ENCODE peak calls at places on chromosomes 2 and 18, in seven cellular contexts. One of them, this sample, is unnamed.

GRCh38 chr2:182559623-182560022 is 132.8 kb upstream of the PDE1A start:
- DNase-seq in psoas muscle: no peak
- DNase-seq in activated gamma-delta T cell: no peak
- DNase-seq in colonic mucosa: no peak
- DNase-seq in NCI-H2171: no peak
- DNase-seq in cardiac muscle cell: no peak
- DNase-seq in SHP77: no peak
- DNase-seq in this sample: no peak

GRCh38 chr2:188369365-188369764 is 77.7 kb downstream of the GULP1 start:
- DNase-seq in activated gamma-delta T cell: no peak
- DNase-seq in colonic mucosa: peak; percentile 36
- DNase-seq in NCI-H2171: no peak
- DNase-seq in cardiac muscle cell: peak; percentile 73
- DNase-seq in psoas muscle: no peak
- DNase-seq in SHP77: no peak
- DNase-seq in this sample: peak; percentile 43

GRCh38 chr2:23312996-23313606 is 71.9 kb upstream of the KLHL29 start:
- DNase-seq in SHP77: no peak
- DNase-seq in psoas muscle: no peak
- DNase-seq in NCI-H2171: no peak
- DNase-seq in colonic mucosa: no peak
- DNase-seq in activated gamma-delta T cell: no peak
- DNase-seq in cardiac muscle cell: peak; percentile 34
- DNase-seq in this sample: peak; percentile 25

GRCh38 chr2:232779935-232780334 is 3.6 kb upstream of the KCNJ13 start:
- DNase-seq in NCI-H2171: no peak
- DNase-seq in colonic mucosa: peak; percentile 38
- DNase-seq in activated gamma-delta T cell: no peak
- DNase-seq in SHP77: no peak
- DNase-seq in cardiac muscle cell: no peak
- DNase-seq in psoas muscle: no peak
- DNase-seq in this sample: peak; percentile 36

GRCh38 chr2:65402780-65403528 is 29.4 kb downstream of the SPRED2 start:
- DNase-seq in NCI-H2171: no peak
- DNase-seq in colonic mucosa: no peak
- DNase-seq in activated gamma-delta T cell: no peak
- DNase-seq in cardiac muscle cell: peak; percentile 64
- DNase-seq in psoas muscle: no peak
- DNase-seq in SHP77: no peak
- DNase-seq in this sample: no peak

GRCh38 chr2:225052703-225053102 is 10.4 kb upstream of the DOCK10 start:
- DNase-seq in colonic mucosa: no peak
- DNase-seq in activated gamma-delta T cell: no peak
- DNase-seq in NCI-H2171: no peak
- DNase-seq in SHP77: no peak
- DNase-seq in psoas muscle: no peak
- DNase-seq in cardiac muscle cell: no peak
- DNase-seq in this sample: no peak

GRCh38 chr2:45505138-45505537 is 105.9 kb downstream of the SRBD1 start:
- DNase-seq in colonic mucosa: no peak
- DNase-seq in activated gamma-delta T cell: no peak
- DNase-seq in SHP77: no peak
- DNase-seq in psoas muscle: no peak
- DNase-seq in NCI-H2171: peak; percentile 2
- DNase-seq in cardiac muscle cell: no peak
- DNase-seq in this sample: no peak

GRCh38 chr2:99867690-99868089 is 274.7 kb downstream of the AFF3 start:
- DNase-seq in NCI-H2171: peak; percentile 48
- DNase-seq in SHP77: no peak
- DNase-seq in psoas muscle: no peak
- DNase-seq in colonic mucosa: no peak
- DNase-seq in cardiac muscle cell: peak; percentile 52
- DNase-seq in activated gamma-delta T cell: no peak
- DNase-seq in this sample: no peak

GRCh38 chr2:157067562-157067961 is 189.9 kb upstream of the GALNT5 start:
- DNase-seq in NCI-H2171: no peak
- DNase-seq in colonic mucosa: no peak
- DNase-seq in activated gamma-delta T cell: no peak
- DNase-seq in SHP77: no peak
- DNase-seq in cardiac muscle cell: no peak
- DNase-seq in psoas muscle: no peak
- DNase-seq in this sample: no peak

GRCh38 chr2:10973766-10974165 is 62.0 kb downstream of the KCNF1 start:
- DNase-seq in psoas muscle: no peak
- DNase-seq in cardiac muscle cell: no peak
- DNase-seq in activated gamma-delta T cell: no peak
- DNase-seq in NCI-H2171: no peak
- DNase-seq in SHP77: no peak
- DNase-seq in colonic mucosa: no peak
- DNase-seq in this sample: no peak

GRCh38 chr2:49080681-49081080 is 73.6 kb downstream of the FSHR start:
- DNase-seq in NCI-H2171: no peak
- DNase-seq in psoas muscle: no peak
- DNase-seq in cardiac muscle cell: no peak
- DNase-seq in activated gamma-delta T cell: no peak
- DNase-seq in colonic mucosa: no peak
- DNase-seq in SHP77: no peak
- DNase-seq in this sample: no peak

GRCh38 chr2:188734688-188735087 is 239.5 kb upstream of the COL3A1 start:
- DNase-seq in NCI-H2171: no peak
- DNase-seq in colonic mucosa: no peak
- DNase-seq in activated gamma-delta T cell: no peak
- DNase-seq in SHP77: no peak
- DNase-seq in cardiac muscle cell: peak; percentile 21
- DNase-seq in psoas muscle: no peak
- DNase-seq in this sample: no peak

GRCh38 chr2:102489646-102490045 is 16.6 kb downstream of the SLC9A4 start:
- DNase-seq in NCI-H2171: no peak
- DNase-seq in activated gamma-delta T cell: no peak
- DNase-seq in colonic mucosa: no peak
- DNase-seq in cardiac muscle cell: no peak
- DNase-seq in SHP77: no peak
- DNase-seq in psoas muscle: no peak
- DNase-seq in this sample: no peak

GRCh38 chr2:120669121-120669952 is 66.3 kb upstream of the GLI2 start:
- DNase-seq in activated gamma-delta T cell: no peak
- DNase-seq in NCI-H2171: peak; percentile 83
- DNase-seq in cardiac muscle cell: peak; percentile 84
- DNase-seq in psoas muscle: no peak
- DNase-seq in colonic mucosa: no peak
- DNase-seq in SHP77: peak; percentile 80
- DNase-seq in this sample: no peak

GRCh38 chr2:200199576-200200263 is 106.8 kb upstream of the SPATS2L start:
- DNase-seq in SHP77: no peak
- DNase-seq in psoas muscle: no peak
- DNase-seq in colonic mucosa: no peak
- DNase-seq in NCI-H2171: no peak
- DNase-seq in cardiac muscle cell: no peak
- DNase-seq in activated gamma-delta T cell: no peak
- DNase-seq in this sample: no peak

GRCh38 chr2:82282111-82282882 is 1977.7 kb upstream of the LRRTM1 start:
- DNase-seq in colonic mucosa: no peak
- DNase-seq in NCI-H2171: no peak
- DNase-seq in SHP77: no peak
- DNase-seq in cardiac muscle cell: no peak
- DNase-seq in activated gamma-delta T cell: no peak
- DNase-seq in psoas muscle: no peak
- DNase-seq in this sample: no peak

GRCh38 chr2:127158614-127159290 is 51.8 kb upstream of the BIN1 start:
- DNase-seq in SHP77: no peak
- DNase-seq in activated gamma-delta T cell: no peak
- DNase-seq in colonic mucosa: no peak
- DNase-seq in cardiac muscle cell: no peak
- DNase-seq in NCI-H2171: no peak
- DNase-seq in psoas muscle: no peak
- DNase-seq in this sample: no peak

GRCh38 chr2:101788995-101789970 is 91.8 kb downstream of the MAP4K4 start:
- DNase-seq in SHP77: no peak
- DNase-seq in cardiac muscle cell: peak; percentile 49
- DNase-seq in colonic mucosa: no peak
- DNase-seq in NCI-H2171: no peak
- DNase-seq in activated gamma-delta T cell: no peak
- DNase-seq in psoas muscle: no peak
- DNase-seq in this sample: no peak

GRCh38 chr2:86225581-86225980 is 26.3 kb downstream of the MRPL35 start:
- DNase-seq in activated gamma-delta T cell: no peak
- DNase-seq in psoas muscle: peak; percentile 83
- DNase-seq in NCI-H2171: no peak
- DNase-seq in cardiac muscle cell: peak; percentile 21
- DNase-seq in colonic mucosa: no peak
- DNase-seq in SHP77: no peak
- DNase-seq in this sample: no peak

GRCh38 chr2:232741972-232742371 is 34.4 kb downstream of the KCNJ13 start:
- DNase-seq in colonic mucosa: no peak
- DNase-seq in cardiac muscle cell: no peak
- DNase-seq in NCI-H2171: no peak
- DNase-seq in SHP77: no peak
- DNase-seq in activated gamma-delta T cell: no peak
- DNase-seq in psoas muscle: no peak
- DNase-seq in this sample: no peak

GRCh38 chr2:71941731-71942575 is 205.7 kb downstream of the CYP26B1 start:
- DNase-seq in cardiac muscle cell: peak; percentile 68
- DNase-seq in psoas muscle: no peak
- DNase-seq in colonic mucosa: no peak
- DNase-seq in activated gamma-delta T cell: no peak
- DNase-seq in NCI-H2171: no peak
- DNase-seq in SHP77: no peak
- DNase-seq in this sample: no peak

GRCh38 chr2:6526093-6526824 is 339.4 kb downstream of the CMPK2 start:
- DNase-seq in colonic mucosa: no peak
- DNase-seq in NCI-H2171: peak; percentile 89
- DNase-seq in cardiac muscle cell: no peak
- DNase-seq in activated gamma-delta T cell: no peak
- DNase-seq in SHP77: peak; percentile 42
- DNase-seq in psoas muscle: no peak
- DNase-seq in this sample: peak; percentile 37

GRCh38 chr2:199307461-199307860 is 150.3 kb downstream of the SATB2 start:
- DNase-seq in psoas muscle: no peak
- DNase-seq in cardiac muscle cell: no peak
- DNase-seq in NCI-H2171: no peak
- DNase-seq in SHP77: no peak
- DNase-seq in colonic mucosa: no peak
- DNase-seq in activated gamma-delta T cell: no peak
- DNase-seq in this sample: no peak

GRCh38 chr18:54052259-54052658 is 172.2 kb downstream of the MBD2 start:
- DNase-seq in activated gamma-delta T cell: no peak
- DNase-seq in psoas muscle: no peak
- DNase-seq in cardiac muscle cell: no peak
- DNase-seq in NCI-H2171: no peak
- DNase-seq in colonic mucosa: no peak
- DNase-seq in SHP77: no peak
- DNase-seq in this sample: no peak

GRCh38 chr2:72325592-72326422 is 178.1 kb upstream of the CYP26B1 start:
- DNase-seq in activated gamma-delta T cell: no peak
- DNase-seq in cardiac muscle cell: peak; percentile 35
- DNase-seq in psoas muscle: no peak
- DNase-seq in colonic mucosa: peak; percentile 67
- DNase-seq in NCI-H2171: no peak
- DNase-seq in SHP77: peak; percentile 2
- DNase-seq in this sample: no peak

GRCh38 chr2:132975490-132976105 is 305.6 kb upstream of the LYPD1 start:
- DNase-seq in SHP77: no peak
- DNase-seq in cardiac muscle cell: no peak
- DNase-seq in activated gamma-delta T cell: no peak
- DNase-seq in psoas muscle: no peak
- DNase-seq in colonic mucosa: no peak
- DNase-seq in NCI-H2171: no peak
- DNase-seq in this sample: no peak

GRCh38 chr2:71952572-71953188 is 195.0 kb downstream of the CYP26B1 start:
- DNase-seq in activated gamma-delta T cell: no peak
- DNase-seq in SHP77: no peak
- DNase-seq in psoas muscle: no peak
- DNase-seq in cardiac muscle cell: no peak
- DNase-seq in NCI-H2171: no peak
- DNase-seq in colonic mucosa: no peak
- DNase-seq in this sample: no peak

GRCh38 chr2:183348492-183348891 is 224.2 kb downstream of the NUP35 start:
- DNase-seq in colonic mucosa: no peak
- DNase-seq in SHP77: peak; percentile 2
- DNase-seq in activated gamma-delta T cell: no peak
- DNase-seq in psoas muscle: no peak
- DNase-seq in NCI-H2171: no peak
- DNase-seq in cardiac muscle cell: no peak
- DNase-seq in this sample: no peak

GRCh38 chr2:56224316-56224715 is 40.5 kb downstream of the CCDC85A start:
- DNase-seq in activated gamma-delta T cell: no peak
- DNase-seq in psoas muscle: no peak
- DNase-seq in SHP77: no peak
- DNase-seq in NCI-H2171: no peak
- DNase-seq in colonic mucosa: no peak
- DNase-seq in cardiac muscle cell: no peak
- DNase-seq in this sample: no peak

GRCh38 chr2:121195036-121195435 is 90.0 kb downstream of the TFCP2L1 start:
- DNase-seq in SHP77: no peak
- DNase-seq in psoas muscle: no peak
- DNase-seq in NCI-H2171: no peak
- DNase-seq in activated gamma-delta T cell: no peak
- DNase-seq in cardiac muscle cell: no peak
- DNase-seq in colonic mucosa: no peak
- DNase-seq in this sample: no peak

GRCh38 chr18:32383040-32383819 is 87.5 kb downstream of the GAREM1 start:
- DNase-seq in SHP77: no peak
- DNase-seq in colonic mucosa: no peak
- DNase-seq in activated gamma-delta T cell: no peak
- DNase-seq in cardiac muscle cell: peak; percentile 93
- DNase-seq in psoas muscle: no peak
- DNase-seq in NCI-H2171: no peak
- DNase-seq in this sample: peak; percentile 33

GRCh38 chr2:152581360-152581759 is 135.9 kb downstream of the PRPF40A start:
- DNase-seq in NCI-H2171: no peak
- DNase-seq in psoas muscle: no peak
- DNase-seq in activated gamma-delta T cell: no peak
- DNase-seq in colonic mucosa: no peak
- DNase-seq in SHP77: no peak
- DNase-seq in cardiac muscle cell: no peak
- DNase-seq in this sample: no peak

GRCh38 chr2:237312021-237312755 is 101.8 kb downstream of the COL6A3 start:
- DNase-seq in NCI-H2171: no peak
- DNase-seq in psoas muscle: no peak
- DNase-seq in SHP77: no peak
- DNase-seq in activated gamma-delta T cell: no peak
- DNase-seq in cardiac muscle cell: no peak
- DNase-seq in colonic mucosa: no peak
- DNase-seq in this sample: no peak

GRCh38 chr2:68767031-68767961 is 32.7 kb downstream of the ARHGAP25 start:
- DNase-seq in activated gamma-delta T cell: no peak
- DNase-seq in SHP77: no peak
- DNase-seq in NCI-H2171: no peak
- DNase-seq in psoas muscle: no peak
- DNase-seq in colonic mucosa: peak; percentile 29
- DNase-seq in cardiac muscle cell: no peak
- DNase-seq in this sample: no peak

GRCh38 chr2:136324966-136325365 is 207.0 kb upstream of the CXCR4 start:
- DNase-seq in SHP77: no peak
- DNase-seq in cardiac muscle cell: no peak
- DNase-seq in activated gamma-delta T cell: no peak
- DNase-seq in colonic mucosa: no peak
- DNase-seq in psoas muscle: no peak
- DNase-seq in NCI-H2171: no peak
- DNase-seq in this sample: no peak

This sample was measured in pancreas.